ENCODE peak calls at places on chromosome 20, in five cellular contexts. W is astrocyte of the spinal cord, U is KBM-7, H is brain microvascular endothelial cell, Y is endothelial cell of umbilical vein. T is an unnamed sample.

GRCh38 chr20:63033635-63034510 is 27.1 kb upstream of the BHLHE23 start:
- DNase-seq in W (no peak), U (no peak), H (no peak), Y (no peak), T (peak)

GRCh38 chr20:34516874-34517542 is 786 bp downstream of the DYNLRB1 start:
- DNase-seq in W (peak), U (peak), H (no peak), Y (no peak), T (no peak)

GRCh38 chr20:60381643-60382400 is 423.6 kb downstream of the CDH26 start:
- DNase-seq in W (no peak), U (no peak), H (peak), Y (no peak), T (no peak)

GRCh38 chr20:49583669-49584417 is 15.9 kb upstream of the PTGIS start:
- DNase-seq in W (peak), U (no peak), H (peak), Y (peak), T (peak)

GRCh38 chr20:31490752-31491151 is 15.7 kb downstream of the REM1 start:
- DNase-seq in W (no peak), U (no peak), H (no peak), Y (no peak), T (no peak)

GRCh38 chr20:62977613-62978558 is 25.4 kb downstream of the SLC17A9 start:
- DNase-seq in W (no peak), U (peak), H (no peak), Y (no peak), T (no peak)

GRCh38 chr20:50005378-50006020 is 22.7 kb downstream of the SNAI1 start:
- DNase-seq in W (no peak), U (peak), H (no peak), Y (no peak), T (peak)

GRCh38 chr20:44065401-44066340 is 121.3 kb downstream of the JPH2 start:
- DNase-seq in W (no peak), U (no peak), H (no peak), Y (no peak), T (peak)

GRCh38 chr20:17505664-17506517 is 25.3 kb downstream of the BFSP1 start:
- DNase-seq in W (peak), U (no peak), H (peak), Y (no peak), T (no peak)

GRCh38 chr20:31666258-31667042 is 28.7 kb downstream of the COX4I2 start:
- DNase-seq in W (no peak), U (peak), H (no peak), Y (no peak), T (no peak)

GRCh38 chr20:38229376-38230252 is 30.9 kb downstream of the KIAA1755 start:
- DNase-seq in W (no peak), U (peak), H (no peak), Y (peak), T (peak)

GRCh38 chr20:50663095-50663821 is 28.1 kb downstream of the RIPOR3 start:
- DNase-seq in W (no peak), U (no peak), H (no peak), Y (no peak), T (no peak)

GRCh38 chr20:20130399-20130798 is 78.1 kb downstream of the CFAP61 start:
- DNase-seq in W (no peak), U (peak), H (peak), Y (peak), T (no peak)

GRCh38 chr20:52191132-52191435 is 495 bp downstream of the ZFP64 start:
- DNase-seq in W (no peak), U (no peak), H (no peak), Y (no peak), T (no peak)

GRCh38 chr20:5073154-5074049 is 46.4 kb downstream of the PCNA start:
- DNase-seq in W (peak), U (peak), H (peak), Y (peak), T (peak)

T was measured in osteoblast.